ENCODE peak calls at places on chromosomes 7 and 10, in five cellular contexts. One of them, this sample, is unnamed.

GRCh38 chr10:44034946-44035345 is 350.0 kb downstream of the CXCL12 start:
- DNase-seq in HepG2: no peak
- DNase-seq in ovary: no peak
- DNase-seq in stomach: no peak
- DNase-seq in tibial nerve: no peak
- DNase-seq in this sample: no peak

GRCh38 chr7:32068411-32068905 is 1.7 kb downstream of the PDE1C start:
- DNase-seq in stomach: no peak
- DNase-seq in tibial nerve: no peak
- DNase-seq in HepG2: no peak
- DNase-seq in ovary: no peak
- DNase-seq in this sample: no peak

GRCh38 chr10:44873156-44873555 is 38.0 kb upstream of the TMEM72 start:
- DNase-seq in ovary: no peak
- DNase-seq in tibial nerve: no peak
- DNase-seq in HepG2: no peak
- DNase-seq in stomach: no peak
- DNase-seq in this sample: no peak

GRCh38 chr7:66297579-66297978 is 92.4 kb downstream of the TPST1 start:
- DNase-seq in stomach: no peak
- DNase-seq in tibial nerve: no peak
- DNase-seq in ovary: no peak
- DNase-seq in HepG2: no peak
- DNase-seq in this sample: no peak

GRCh38 chr7:149768931-149769330 is 4.5 kb downstream of the ZNF467 start:
- DNase-seq in stomach: no peak
- DNase-seq in HepG2: no peak
- DNase-seq in ovary: no peak
- DNase-seq in tibial nerve: no peak
- DNase-seq in this sample: no peak

GRCh38 chr10:113073549-113074189 is 123.6 kb downstream of the TCF7L2 start:
- DNase-seq in stomach: peak
- DNase-seq in HepG2: peak
- DNase-seq in ovary: peak
- DNase-seq in tibial nerve: peak
- DNase-seq in this sample: peak

GRCh38 chr7:101984141-101984879 is 166.9 kb downstream of the CUX1 start:
- DNase-seq in stomach: no peak
- DNase-seq in ovary: no peak
- DNase-seq in tibial nerve: no peak
- DNase-seq in HepG2: no peak
- DNase-seq in this sample: peak

GRCh38 chr10:124001391-124002260 is 91.8 kb downstream of the CHST15 start:
- DNase-seq in ovary: no peak
- DNase-seq in stomach: peak
- DNase-seq in HepG2: no peak
- DNase-seq in tibial nerve: no peak
- DNase-seq in this sample: no peak

GRCh38 chr7:92835851-92836488 is 403 bp downstream of the CDK6 start:
- DNase-seq in tibial nerve: peak
- DNase-seq in ovary: no peak
- DNase-seq in stomach: peak
- DNase-seq in HepG2: peak
- DNase-seq in this sample: peak

GRCh38 chr7:118511146-118511545 is 286.6 kb downstream of the ANKRD7 start:
- DNase-seq in HepG2: no peak
- DNase-seq in ovary: no peak
- DNase-seq in tibial nerve: no peak
- DNase-seq in stomach: no peak
- DNase-seq in this sample: no peak

GRCh38 chr10:63542835-63543575 is 21.8 kb downstream of the REEP3 start:
- DNase-seq in ovary: no peak
- DNase-seq in stomach: no peak
- DNase-seq in tibial nerve: no peak
- DNase-seq in HepG2: no peak
- DNase-seq in this sample: no peak

GRCh38 chr10:61272781-61273180 is 180.4 kb downstream of the TMEM26 start:
- DNase-seq in HepG2: no peak
- DNase-seq in stomach: no peak
- DNase-seq in ovary: no peak
- DNase-seq in tibial nerve: no peak
- DNase-seq in this sample: no peak

GRCh38 chr10:34028936-34029335 is 694.5 kb upstream of the NRP1 start:
- DNase-seq in HepG2: no peak
- DNase-seq in ovary: no peak
- DNase-seq in tibial nerve: no peak
- DNase-seq in stomach: no peak
- DNase-seq in this sample: no peak

DNA sequence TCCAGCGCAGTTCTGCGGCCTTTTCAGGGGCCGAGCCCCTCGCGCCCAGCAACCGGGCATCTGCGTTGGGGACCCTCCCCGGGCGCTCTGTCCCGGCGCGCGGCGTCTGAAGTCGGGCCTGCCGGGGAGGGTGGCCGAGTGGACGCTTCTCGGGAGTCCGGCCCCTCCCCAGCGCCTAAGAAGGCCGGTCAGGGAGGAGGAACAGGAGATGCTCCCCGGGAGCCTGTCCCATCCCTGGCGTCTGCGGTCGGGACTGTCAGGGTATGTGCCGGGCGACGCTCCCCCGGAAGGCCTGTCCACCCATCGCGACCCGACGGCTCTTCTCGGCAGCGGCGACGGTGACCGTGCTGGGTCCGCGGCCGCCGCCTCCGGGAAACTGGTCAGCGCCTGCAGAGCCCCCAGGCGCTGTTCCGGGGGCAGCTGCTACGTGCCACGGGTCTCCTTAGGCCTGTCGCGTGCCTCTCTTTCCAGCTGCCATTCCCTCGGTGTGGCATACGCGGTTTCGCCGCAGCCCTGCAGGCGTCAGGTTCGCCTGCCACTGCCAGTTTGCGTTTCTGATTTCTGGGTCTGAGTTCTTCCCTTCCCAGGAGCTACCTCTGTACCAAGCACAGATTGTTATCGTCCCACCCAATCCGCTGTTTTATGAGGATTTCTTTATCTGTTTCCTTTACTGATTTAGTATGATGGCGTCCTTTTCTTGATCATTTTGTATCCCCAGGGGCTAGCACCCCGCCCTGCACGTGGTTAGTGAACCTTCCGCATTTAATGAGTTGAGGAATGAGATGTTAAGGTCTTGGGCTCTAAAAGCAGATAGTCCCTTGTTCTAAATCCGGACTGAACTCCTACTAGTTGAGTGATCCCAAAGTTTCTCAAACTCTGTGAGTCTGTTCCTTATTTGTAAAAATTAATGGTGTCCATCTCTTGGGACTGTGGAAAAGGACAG is 782 bp downstream of the IFIT5 start:
- DNase-seq in stomach: peak
- DNase-seq in tibial nerve: peak
- DNase-seq in ovary: no peak
- DNase-seq in HepG2: no peak
- DNase-seq in this sample: peak
- TF ChIP-seq EP300 in stomach: no peak
- TF ChIP-seq EP300 in tibial nerve: no peak
- TF ChIP-seq EP300 in ovary: no peak
- TF ChIP-seq EP300 in HepG2: no peak
- TF ChIP-seq EP300 in this sample: no peak

DNA sequence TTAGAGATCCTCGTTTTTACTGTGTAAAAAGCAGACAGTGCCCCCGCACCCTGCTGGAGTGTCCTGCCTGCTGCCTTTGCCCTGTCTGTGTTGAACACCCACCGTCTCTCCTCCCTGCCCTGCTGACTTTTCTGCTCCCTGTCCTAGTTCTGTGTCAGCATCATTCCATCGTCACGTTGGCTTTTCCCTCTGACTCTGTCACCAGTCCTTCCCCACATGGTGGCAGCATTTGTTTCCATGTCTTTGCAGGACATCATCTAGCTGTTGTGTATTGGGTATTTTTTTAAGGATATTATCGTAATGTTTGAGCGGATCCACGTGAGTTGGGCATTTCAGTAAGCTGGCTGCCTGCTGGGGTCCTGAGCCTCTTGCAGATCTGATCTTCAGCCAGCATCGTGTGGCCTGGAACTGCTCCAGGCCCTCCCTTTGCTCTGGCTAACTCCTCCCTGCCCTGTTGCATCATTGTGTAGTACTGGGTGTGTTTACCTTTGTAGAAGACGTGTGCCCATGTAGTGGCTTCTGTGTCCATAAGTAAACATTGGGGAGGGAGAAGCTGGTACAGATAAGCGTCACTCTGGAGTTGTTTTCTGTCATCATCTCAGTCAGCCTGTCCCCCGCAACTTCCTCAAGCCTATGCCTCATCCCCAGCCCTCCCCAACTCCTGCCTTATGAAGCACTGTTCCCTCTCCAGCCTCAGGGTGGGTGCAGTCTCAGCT is 44.2 kb downstream of the TRRAP start:
- DNase-seq in HepG2: peak
- DNase-seq in tibial nerve: peak
- DNase-seq in stomach: peak
- DNase-seq in ovary: peak
- DNase-seq in this sample: no peak
- TF ChIP-seq CTCF in HepG2: peak
- TF ChIP-seq CTCF in tibial nerve: no peak
- TF ChIP-seq CTCF in stomach: no peak
- TF ChIP-seq CTCF in ovary: no peak
- TF ChIP-seq CTCF in this sample: no peak

GRCh38 chr7:12731214-12731656 is 43.8 kb downstream of the ARL4A start:
- DNase-seq in HepG2: no peak
- DNase-seq in stomach: no peak
- DNase-seq in tibial nerve: no peak
- DNase-seq in ovary: no peak
- DNase-seq in this sample: no peak
- H3K27ac ChIP-seq in HepG2: no peak
- H3K27ac ChIP-seq in stomach: no peak
- H3K27ac ChIP-seq in tibial nerve: no peak
- H3K27ac ChIP-seq in ovary: no peak
- H3K27ac ChIP-seq in this sample: no peak

DNA sequence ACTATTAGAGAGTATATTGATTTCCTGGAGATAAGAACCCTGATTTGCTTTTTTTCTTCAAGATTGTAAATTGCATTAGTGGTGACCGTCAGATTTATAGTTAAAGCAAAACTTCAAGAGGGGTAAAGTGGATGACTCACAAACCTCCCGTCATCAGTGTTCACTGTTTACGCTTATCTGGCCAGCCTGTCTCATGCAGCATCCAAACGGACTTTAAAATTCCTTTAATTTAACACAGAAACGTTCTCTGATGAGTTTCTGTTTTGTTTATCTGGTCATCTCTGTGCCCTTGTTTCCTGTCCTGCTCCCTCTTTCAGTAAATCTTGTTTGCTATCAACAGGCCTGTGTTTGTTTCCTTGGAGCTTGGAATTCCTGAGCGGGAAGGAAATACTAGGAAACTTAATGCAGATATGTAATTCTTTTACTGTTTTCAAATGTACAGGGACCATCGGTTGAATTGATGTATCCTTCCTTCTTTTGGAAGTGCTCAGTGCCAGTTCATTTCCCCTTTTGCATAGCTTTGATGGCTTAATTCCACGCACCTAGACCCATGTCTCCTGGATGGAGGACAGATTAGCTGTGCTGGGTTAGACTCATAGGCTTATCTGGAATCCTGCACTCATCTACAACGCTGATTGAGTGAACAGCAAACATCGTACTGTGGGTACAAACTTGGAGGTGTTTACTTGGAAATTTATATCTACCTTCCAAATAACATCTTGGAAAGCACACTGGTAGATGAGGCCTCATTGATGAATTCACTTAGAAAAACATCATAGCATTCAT is 21.3 kb downstream of the PTPRE start:
- DNase-seq in tibial nerve: no peak
- DNase-seq in HepG2: no peak
- DNase-seq in ovary: no peak
- DNase-seq in stomach: no peak
- DNase-seq in this sample: no peak
- TF ChIP-seq EP300 in tibial nerve: no peak
- TF ChIP-seq EP300 in HepG2: no peak
- TF ChIP-seq EP300 in ovary: no peak
- TF ChIP-seq EP300 in stomach: no peak
- TF ChIP-seq EP300 in this sample: no peak

GRCh38 chr10:91088300-91089140 is 131.9 kb upstream of the PCGF5 start:
- DNase-seq in ovary: no peak
- DNase-seq in stomach: no peak
- DNase-seq in HepG2: peak
- DNase-seq in tibial nerve: no peak
- DNase-seq in this sample: no peak
- TF ChIP-seq CTCF in ovary: no peak
- TF ChIP-seq CTCF in stomach: no peak
- TF ChIP-seq CTCF in HepG2: peak
- TF ChIP-seq CTCF in tibial nerve: no peak
- TF ChIP-seq CTCF in this sample: peak

DNA sequence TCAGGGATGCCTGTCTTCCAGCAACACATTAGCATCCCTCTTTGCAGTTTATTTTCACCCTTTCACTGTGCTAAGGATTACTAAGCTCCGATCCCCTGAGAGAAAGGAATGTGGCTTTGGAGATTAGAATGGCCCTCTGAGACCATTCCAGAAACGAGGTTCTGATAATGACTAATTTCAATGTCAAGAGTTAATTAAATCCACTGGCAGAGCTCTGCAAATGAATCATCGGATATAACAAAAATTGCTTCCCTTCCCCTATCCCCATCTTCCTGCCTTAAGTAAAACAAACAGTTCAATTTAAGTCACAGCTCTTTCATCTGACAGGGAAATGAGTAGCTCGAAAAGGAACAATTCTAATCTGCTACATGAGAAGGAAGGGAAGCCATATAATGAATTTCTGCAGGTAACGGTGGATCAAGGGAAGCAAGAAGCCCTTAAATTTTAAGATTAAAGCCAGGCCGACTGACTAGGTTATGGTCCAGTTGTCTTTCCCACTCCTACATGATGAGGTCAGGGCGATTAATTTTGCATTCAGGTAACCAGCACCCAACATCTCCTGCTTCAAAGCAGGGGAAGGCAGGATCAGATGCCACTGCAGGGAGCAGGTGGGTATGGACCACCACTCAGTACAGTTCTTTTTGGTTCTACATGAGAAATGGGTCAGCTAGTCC is 50.5 kb downstream of the MALSU1 start:
- DNase-seq in stomach: no peak
- DNase-seq in ovary: no peak
- DNase-seq in HepG2: no peak
- DNase-seq in tibial nerve: no peak
- DNase-seq in this sample: no peak
- H3K27ac ChIP-seq in stomach: no peak
- H3K27ac ChIP-seq in ovary: no peak
- H3K27ac ChIP-seq in HepG2: no peak
- H3K27ac ChIP-seq in tibial nerve: no peak
- H3K27ac ChIP-seq in this sample: no peak

DNA sequence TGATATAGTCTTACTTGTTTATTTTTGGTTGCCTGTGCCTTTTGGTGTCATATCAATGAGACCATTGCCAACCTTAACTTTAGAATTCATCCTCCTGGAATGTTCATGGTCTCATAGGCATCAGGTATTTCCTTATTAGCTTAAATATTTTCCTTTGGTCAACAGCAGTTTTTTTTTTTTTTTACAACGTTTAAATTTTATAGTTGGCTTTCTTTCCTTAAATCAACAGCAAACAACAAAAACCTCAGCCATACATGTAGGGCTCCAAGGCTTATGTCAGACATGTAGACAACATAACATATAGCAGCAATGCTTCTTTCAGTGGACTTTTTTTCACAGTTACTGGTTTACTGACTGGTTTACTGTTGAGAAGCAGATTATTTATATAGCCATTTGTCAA is 22.7 kb downstream of the ENTPD7 start:
- DNase-seq in tibial nerve: no peak
- DNase-seq in stomach: no peak
- DNase-seq in HepG2: no peak
- DNase-seq in ovary: no peak
- DNase-seq in this sample: no peak
- TF ChIP-seq EP300 in tibial nerve: no peak
- TF ChIP-seq EP300 in stomach: no peak
- TF ChIP-seq EP300 in HepG2: no peak
- TF ChIP-seq EP300 in ovary: no peak
- TF ChIP-seq EP300 in this sample: no peak